ENCODE peak calls at places on chromosomes 13 and 19, in five cellular contexts. One of them, this sample, is unnamed.

GRCh38 chr19:5687360-5688198 is 2.5 kb upstream of the RPL36 start:
- DNase-seq in left cardiac atrium: no peak
- DNase-seq in stimulated activated CD8-positive, alpha-beta memory T cell treated with anti-CD3 and anti-CD28 coated beads, Interleukin-7, amount 100 ng/mL, for 48 hours: no peak
- DNase-seq in cardiac fibroblast: no peak
- DNase-seq in HS-5: no peak
- DNase-seq in this sample: no peak

GRCh38 chr13:97853550-97853949 is 99.9 kb upstream of the IPO5 start:
- DNase-seq in left cardiac atrium: no peak
- DNase-seq in stimulated activated CD8-positive, alpha-beta memory T cell treated with anti-CD3 and anti-CD28 coated beads, Interleukin-7, amount 100 ng/mL, for 48 hours: no peak
- DNase-seq in cardiac fibroblast: peak; percentile 62
- DNase-seq in HS-5: peak; percentile 10
- DNase-seq in this sample: no peak

GRCh38 chr13:105799155-105799554 is 736.3 kb downstream of the EFNB2 start:
- DNase-seq in left cardiac atrium: no peak
- DNase-seq in stimulated activated CD8-positive, alpha-beta memory T cell treated with anti-CD3 and anti-CD28 coated beads, Interleukin-7, amount 100 ng/mL, for 48 hours: no peak
- DNase-seq in cardiac fibroblast: no peak
- DNase-seq in HS-5: no peak
- DNase-seq in this sample: no peak

GRCh38 chr19:55958356-55958755 is 10.7 kb downstream of the NLRP8 start:
- DNase-seq in left cardiac atrium: no peak
- DNase-seq in stimulated activated CD8-positive, alpha-beta memory T cell treated with anti-CD3 and anti-CD28 coated beads, Interleukin-7, amount 100 ng/mL, for 48 hours: no peak
- DNase-seq in cardiac fibroblast: no peak
- DNase-seq in HS-5: no peak
- DNase-seq in this sample: no peak

GRCh38 chr19:13163609-13164364 is 13.6 kb downstream of the IER2 start:
- DNase-seq in left cardiac atrium: peak; percentile 79
- DNase-seq in stimulated activated CD8-positive, alpha-beta memory T cell treated with anti-CD3 and anti-CD28 coated beads, Interleukin-7, amount 100 ng/mL, for 48 hours: no peak
- DNase-seq in cardiac fibroblast: peak; percentile 85
- DNase-seq in HS-5: no peak
- DNase-seq in this sample: peak; percentile 71

GRCh38 chr13:51584731-51585191 is 499 bp downstream of the WDFY2 start:
- DNase-seq in left cardiac atrium: peak; percentile 62
- DNase-seq in stimulated activated CD8-positive, alpha-beta memory T cell treated with anti-CD3 and anti-CD28 coated beads, Interleukin-7, amount 100 ng/mL, for 48 hours: peak; percentile 43
- DNase-seq in cardiac fibroblast: peak; percentile 58
- DNase-seq in HS-5: no peak
- DNase-seq in this sample: peak; percentile 61

GRCh38 chr13:78595819-78596700 is 7.3 kb downstream of the POU4F1 start:
- DNase-seq in left cardiac atrium: no peak
- DNase-seq in stimulated activated CD8-positive, alpha-beta memory T cell treated with anti-CD3 and anti-CD28 coated beads, Interleukin-7, amount 100 ng/mL, for 48 hours: no peak
- DNase-seq in cardiac fibroblast: no peak
- DNase-seq in HS-5: no peak
- DNase-seq in this sample: no peak

GRCh38 chr19:2517881-2518601 is 42.1 kb downstream of the GADD45B start:
- DNase-seq in left cardiac atrium: no peak
- DNase-seq in stimulated activated CD8-positive, alpha-beta memory T cell treated with anti-CD3 and anti-CD28 coated beads, Interleukin-7, amount 100 ng/mL, for 48 hours: no peak
- DNase-seq in cardiac fibroblast: no peak
- DNase-seq in HS-5: no peak
- DNase-seq in this sample: no peak

GRCh38 chr19:55172741-55173140 is 6.3 kb upstream of the DNAAF3 start:
- DNase-seq in left cardiac atrium: no peak
- DNase-seq in stimulated activated CD8-positive, alpha-beta memory T cell treated with anti-CD3 and anti-CD28 coated beads, Interleukin-7, amount 100 ng/mL, for 48 hours: no peak
- DNase-seq in cardiac fibroblast: peak; percentile 49
- DNase-seq in HS-5: peak; percentile 68
- DNase-seq in this sample: no peak

GRCh38 chr19:39846678-39847486 is 703 bp upstream of the FBL start:
- DNase-seq in left cardiac atrium: no peak
- DNase-seq in stimulated activated CD8-positive, alpha-beta memory T cell treated with anti-CD3 and anti-CD28 coated beads, Interleukin-7, amount 100 ng/mL, for 48 hours: no peak
- DNase-seq in cardiac fibroblast: no peak
- DNase-seq in HS-5: no peak
- DNase-seq in this sample: no peak

GRCh38 chr19:19549804-19550453 is 11.9 kb downstream of the CILP2 start:
- DNase-seq in left cardiac atrium: no peak
- DNase-seq in stimulated activated CD8-positive, alpha-beta memory T cell treated with anti-CD3 and anti-CD28 coated beads, Interleukin-7, amount 100 ng/mL, for 48 hours: no peak
- DNase-seq in cardiac fibroblast: no peak
- DNase-seq in HS-5: no peak
- DNase-seq in this sample: no peak

GRCh38 chr13:93249259-93249917 is 22.8 kb downstream of the GPC6 start:
- DNase-seq in left cardiac atrium: no peak
- DNase-seq in stimulated activated CD8-positive, alpha-beta memory T cell treated with anti-CD3 and anti-CD28 coated beads, Interleukin-7, amount 100 ng/mL, for 48 hours: no peak
- DNase-seq in cardiac fibroblast: peak; percentile 88
- DNase-seq in HS-5: peak; percentile 71
- DNase-seq in this sample: no peak

GRCh38 chr13:36814465-36814864 is 4.6 kb upstream of the RFXAP start:
- DNase-seq in left cardiac atrium: no peak
- DNase-seq in stimulated activated CD8-positive, alpha-beta memory T cell treated with anti-CD3 and anti-CD28 coated beads, Interleukin-7, amount 100 ng/mL, for 48 hours: no peak
- DNase-seq in cardiac fibroblast: peak; percentile 17
- DNase-seq in HS-5: no peak
- DNase-seq in this sample: no peak

GRCh38 chr19:33235269-33235995 is 9.8 kb upstream of the SLC7A10 start:
- DNase-seq in left cardiac atrium: peak; percentile 81
- DNase-seq in stimulated activated CD8-positive, alpha-beta memory T cell treated with anti-CD3 and anti-CD28 coated beads, Interleukin-7, amount 100 ng/mL, for 48 hours: peak; percentile 32
- DNase-seq in cardiac fibroblast: peak; percentile 75
- DNase-seq in HS-5: peak; percentile 30
- DNase-seq in this sample: peak; percentile 90

GRCh38 chr13:99056381-99057014 is 78.6 kb upstream of the DOCK9 start:
- DNase-seq in left cardiac atrium: no peak
- DNase-seq in stimulated activated CD8-positive, alpha-beta memory T cell treated with anti-CD3 and anti-CD28 coated beads, Interleukin-7, amount 100 ng/mL, for 48 hours: no peak
- DNase-seq in cardiac fibroblast: peak; percentile 63
- DNase-seq in HS-5: no peak
- DNase-seq in this sample: no peak

GRCh38 chr13:34347784-34348573 is 530.0 kb downstream of the RFC3 start:
- DNase-seq in left cardiac atrium: no peak
- DNase-seq in stimulated activated CD8-positive, alpha-beta memory T cell treated with anti-CD3 and anti-CD28 coated beads, Interleukin-7, amount 100 ng/mL, for 48 hours: no peak
- DNase-seq in cardiac fibroblast: no peak
- DNase-seq in HS-5: no peak
- DNase-seq in this sample: no peak

GRCh38 chr19:54173951-54174817 is 1.2 kb upstream of the TMC4 start:
- DNase-seq in left cardiac atrium: no peak
- DNase-seq in stimulated activated CD8-positive, alpha-beta memory T cell treated with anti-CD3 and anti-CD28 coated beads, Interleukin-7, amount 100 ng/mL, for 48 hours: no peak
- DNase-seq in cardiac fibroblast: no peak
- DNase-seq in HS-5: no peak
- DNase-seq in this sample: no peak

GRCh38 chr13:54445453-54445852 is 1416.8 kb downstream of the OLFM4 start:
- DNase-seq in left cardiac atrium: no peak
- DNase-seq in stimulated activated CD8-positive, alpha-beta memory T cell treated with anti-CD3 and anti-CD28 coated beads, Interleukin-7, amount 100 ng/mL, for 48 hours: no peak
- DNase-seq in cardiac fibroblast: no peak
- DNase-seq in HS-5: no peak
- DNase-seq in this sample: no peak

GRCh38 chr13:25468330-25469178 is 96.8 kb downstream of the ATP8A2 start:
- DNase-seq in left cardiac atrium: peak; percentile 26
- DNase-seq in stimulated activated CD8-positive, alpha-beta memory T cell treated with anti-CD3 and anti-CD28 coated beads, Interleukin-7, amount 100 ng/mL, for 48 hours: peak; percentile 6
- DNase-seq in cardiac fibroblast: no peak
- DNase-seq in HS-5: no peak
- DNase-seq in this sample: peak; percentile 6

GRCh38 chr19:2720777-2721569 is at the start of gene DIRAS1:
- DNase-seq in left cardiac atrium: no peak
- DNase-seq in stimulated activated CD8-positive, alpha-beta memory T cell treated with anti-CD3 and anti-CD28 coated beads, Interleukin-7, amount 100 ng/mL, for 48 hours: no peak
- DNase-seq in cardiac fibroblast: no peak
- DNase-seq in HS-5: no peak
- DNase-seq in this sample: no peak

GRCh38 chr13:78606471-78607408 is 3.4 kb upstream of the POU4F1 start:
- DNase-seq in left cardiac atrium: no peak
- DNase-seq in stimulated activated CD8-positive, alpha-beta memory T cell treated with anti-CD3 and anti-CD28 coated beads, Interleukin-7, amount 100 ng/mL, for 48 hours: no peak
- DNase-seq in cardiac fibroblast: no peak
- DNase-seq in HS-5: no peak
- DNase-seq in this sample: no peak

GRCh38 chr13:68030152-68030809 is 800.1 kb upstream of the PCDH9 start:
- DNase-seq in left cardiac atrium: no peak
- DNase-seq in stimulated activated CD8-positive, alpha-beta memory T cell treated with anti-CD3 and anti-CD28 coated beads, Interleukin-7, amount 100 ng/mL, for 48 hours: no peak
- DNase-seq in cardiac fibroblast: no peak
- DNase-seq in HS-5: no peak
- DNase-seq in this sample: no peak

GRCh38 chr13:31765441-31765840 is 26.1 kb downstream of the RXFP2 start:
- DNase-seq in left cardiac atrium: no peak
- DNase-seq in stimulated activated CD8-positive, alpha-beta memory T cell treated with anti-CD3 and anti-CD28 coated beads, Interleukin-7, amount 100 ng/mL, for 48 hours: no peak
- DNase-seq in cardiac fibroblast: peak; percentile 91
- DNase-seq in HS-5: no peak
- DNase-seq in this sample: no peak

GRCh38 chr13:113532156-113532806 is 41.8 kb upstream of the DCUN1D2 start:
- DNase-seq in left cardiac atrium: no peak
- DNase-seq in stimulated activated CD8-positive, alpha-beta memory T cell treated with anti-CD3 and anti-CD28 coated beads, Interleukin-7, amount 100 ng/mL, for 48 hours: no peak
- DNase-seq in cardiac fibroblast: peak; percentile 36
- DNase-seq in HS-5: no peak
- DNase-seq in this sample: no peak

GRCh38 chr13:70339738-70340137 is 231.5 kb upstream of the KLHL1 start:
- DNase-seq in left cardiac atrium: no peak
- DNase-seq in stimulated activated CD8-positive, alpha-beta memory T cell treated with anti-CD3 and anti-CD28 coated beads, Interleukin-7, amount 100 ng/mL, for 48 hours: no peak
- DNase-seq in cardiac fibroblast: peak; percentile 0
- DNase-seq in HS-5: no peak
- DNase-seq in this sample: no peak

GRCh38 chr19:47509973-47510372 is 4.9 kb downstream of the NAPA start:
- DNase-seq in left cardiac atrium: peak; percentile 52
- DNase-seq in stimulated activated CD8-positive, alpha-beta memory T cell treated with anti-CD3 and anti-CD28 coated beads, Interleukin-7, amount 100 ng/mL, for 48 hours: no peak
- DNase-seq in cardiac fibroblast: no peak
- DNase-seq in HS-5: no peak
- DNase-seq in this sample: no peak

GRCh38 chr13:60164490-60164889 is 762 bp upstream of the DIAPH3 start:
- DNase-seq in left cardiac atrium: no peak
- DNase-seq in stimulated activated CD8-positive, alpha-beta memory T cell treated with anti-CD3 and anti-CD28 coated beads, Interleukin-7, amount 100 ng/mL, for 48 hours: no peak
- DNase-seq in cardiac fibroblast: peak; percentile 35
- DNase-seq in HS-5: no peak
- DNase-seq in this sample: no peak

GRCh38 chr13:26534036-26534726 is 23.3 kb upstream of the WASF3 start:
- DNase-seq in left cardiac atrium: no peak
- DNase-seq in stimulated activated CD8-positive, alpha-beta memory T cell treated with anti-CD3 and anti-CD28 coated beads, Interleukin-7, amount 100 ng/mL, for 48 hours: no peak
- DNase-seq in cardiac fibroblast: no peak
- DNase-seq in HS-5: no peak
- DNase-seq in this sample: no peak

GRCh38 chr13:51928231-51928630 is 66.5 kb downstream of the CCDC70 start:
- DNase-seq in left cardiac atrium: no peak
- DNase-seq in stimulated activated CD8-positive, alpha-beta memory T cell treated with anti-CD3 and anti-CD28 coated beads, Interleukin-7, amount 100 ng/mL, for 48 hours: no peak
- DNase-seq in cardiac fibroblast: no peak
- DNase-seq in HS-5: no peak
- DNase-seq in this sample: no peak

GRCh38 chr13:28067526-28067925 is 32.9 kb downstream of the FLT3 start:
- DNase-seq in left cardiac atrium: no peak
- DNase-seq in stimulated activated CD8-positive, alpha-beta memory T cell treated with anti-CD3 and anti-CD28 coated beads, Interleukin-7, amount 100 ng/mL, for 48 hours: no peak
- DNase-seq in cardiac fibroblast: no peak
- DNase-seq in HS-5: no peak
- DNase-seq in this sample: no peak

GRCh38 chr13:97946951-97947588 is 6.4 kb upstream of the IPO5 start:
- DNase-seq in left cardiac atrium: no peak
- DNase-seq in stimulated activated CD8-positive, alpha-beta memory T cell treated with anti-CD3 and anti-CD28 coated beads, Interleukin-7, amount 100 ng/mL, for 48 hours: no peak
- DNase-seq in cardiac fibroblast: peak; percentile 96
- DNase-seq in HS-5: peak; percentile 57
- DNase-seq in this sample: no peak

GRCh38 chr19:54478677-54479266 is 5.7 kb upstream of the CDC42EP5 start:
- DNase-seq in left cardiac atrium: no peak
- DNase-seq in stimulated activated CD8-positive, alpha-beta memory T cell treated with anti-CD3 and anti-CD28 coated beads, Interleukin-7, amount 100 ng/mL, for 48 hours: no peak
- DNase-seq in cardiac fibroblast: peak; percentile 63
- DNase-seq in HS-5: no peak
- DNase-seq in this sample: no peak

GRCh38 chr19:3573858-3574637 is 1.3 kb downstream of the HMG20B start:
- DNase-seq in left cardiac atrium: peak; percentile 93
- DNase-seq in stimulated activated CD8-positive, alpha-beta memory T cell treated with anti-CD3 and anti-CD28 coated beads, Interleukin-7, amount 100 ng/mL, for 48 hours: peak; percentile 83
- DNase-seq in cardiac fibroblast: peak; percentile 97
- DNase-seq in HS-5: peak; percentile 77
- DNase-seq in this sample: peak; percentile 94

GRCh38 chr13:99086149-99086868 is 108.4 kb upstream of the DOCK9 start:
- DNase-seq in left cardiac atrium: peak; percentile 58
- DNase-seq in stimulated activated CD8-positive, alpha-beta memory T cell treated with anti-CD3 and anti-CD28 coated beads, Interleukin-7, amount 100 ng/mL, for 48 hours: peak; percentile 44
- DNase-seq in cardiac fibroblast: peak; percentile 43
- DNase-seq in HS-5: no peak
- DNase-seq in this sample: peak; percentile 60

GRCh38 chr19:46718934-46719551 is 2.1 kb upstream of the PRKD2 start:
- DNase-seq in left cardiac atrium: no peak
- DNase-seq in stimulated activated CD8-positive, alpha-beta memory T cell treated with anti-CD3 and anti-CD28 coated beads, Interleukin-7, amount 100 ng/mL, for 48 hours: no peak
- DNase-seq in cardiac fibroblast: no peak
- DNase-seq in HS-5: no peak
- DNase-seq in this sample: no peak

GRCh38 chr13:45119469-45119989 is 781 bp upstream of the GTF2F2 start:
- DNase-seq in left cardiac atrium: no peak
- DNase-seq in stimulated activated CD8-positive, alpha-beta memory T cell treated with anti-CD3 and anti-CD28 coated beads, Interleukin-7, amount 100 ng/mL, for 48 hours: no peak
- DNase-seq in cardiac fibroblast: peak; percentile 46
- DNase-seq in HS-5: no peak
- DNase-seq in this sample: peak; percentile 62

GRCh38 chr13:73268306-73268705 is 209.5 kb downstream of the KLF5 start:
- DNase-seq in left cardiac atrium: no peak
- DNase-seq in stimulated activated CD8-positive, alpha-beta memory T cell treated with anti-CD3 and anti-CD28 coated beads, Interleukin-7, amount 100 ng/mL, for 48 hours: no peak
- DNase-seq in cardiac fibroblast: peak; percentile 82
- DNase-seq in HS-5: peak; percentile 38
- DNase-seq in this sample: no peak